ENCODE peak calls at places on chromosomes 1 and 21, in ten cellular contexts. One of them, this sample, is unnamed.

GRCh38 chr1:41780916-41781315 is 137.8 kb downstream of the HIVEP3 start:
- DNase-seq in epithelial cell of esophagus: no peak
- DNase-seq in EL: no peak
- DNase-seq in activated CD4-positive, alpha-beta T cell treated with anti-CD3 and anti-CD28 coated beads for 1 hour: no peak
- DNase-seq in BE2C: no peak
- DNase-seq in NCI-H1105 treated with DMSO at 0.1 percent for 48 hours: no peak
- DNase-seq in WTC11: no peak
- DNase-seq in fibroblast of lung: no peak
- DNase-seq in HTR-8/SVneo: no peak
- DNase-seq in T-helper 2 cell: no peak
- DNase-seq in this sample: no peak

GRCh38 chr1:154413177-154413576 is 8.0 kb downstream of the IL6R start:
- DNase-seq in epithelial cell of esophagus: no peak
- DNase-seq in fibroblast of lung: no peak
- DNase-seq in T-helper 2 cell: no peak
- DNase-seq in NCI-H1105 treated with DMSO at 0.1 percent for 48 hours: no peak
- DNase-seq in EL: no peak
- DNase-seq in activated CD4-positive, alpha-beta T cell treated with anti-CD3 and anti-CD28 coated beads for 1 hour: no peak
- DNase-seq in HTR-8/SVneo: no peak
- DNase-seq in WTC11: no peak
- DNase-seq in BE2C: no peak
- DNase-seq in this sample: no peak

GRCh38 chr1:109490029-109490933 is 3.6 kb upstream of the CYB561D1 start:
- DNase-seq in NCI-H1105 treated with DMSO at 0.1 percent for 48 hours: peak
- DNase-seq in activated CD4-positive, alpha-beta T cell treated with anti-CD3 and anti-CD28 coated beads for 1 hour: peak
- DNase-seq in EL: peak
- DNase-seq in T-helper 2 cell: peak
- DNase-seq in fibroblast of lung: peak
- DNase-seq in HTR-8/SVneo: peak
- DNase-seq in BE2C: peak
- DNase-seq in epithelial cell of esophagus: peak
- DNase-seq in WTC11: peak
- DNase-seq in this sample: peak

GRCh38 chr1:32895325-32896215 is 5.6 kb downstream of the TMEM54 start:
- DNase-seq in BE2C: no peak
- DNase-seq in EL: no peak
- DNase-seq in activated CD4-positive, alpha-beta T cell treated with anti-CD3 and anti-CD28 coated beads for 1 hour: no peak
- DNase-seq in fibroblast of lung: no peak
- DNase-seq in epithelial cell of esophagus: no peak
- DNase-seq in WTC11: no peak
- DNase-seq in T-helper 2 cell: no peak
- DNase-seq in HTR-8/SVneo: no peak
- DNase-seq in NCI-H1105 treated with DMSO at 0.1 percent for 48 hours: no peak
- DNase-seq in this sample: no peak

GRCh38 chr1:90850181-90850924 is 133.3 kb upstream of the BARHL2 start:
- DNase-seq in HTR-8/SVneo: no peak
- DNase-seq in T-helper 2 cell: no peak
- DNase-seq in WTC11: peak
- DNase-seq in activated CD4-positive, alpha-beta T cell treated with anti-CD3 and anti-CD28 coated beads for 1 hour: no peak
- DNase-seq in EL: peak
- DNase-seq in BE2C: no peak
- DNase-seq in fibroblast of lung: no peak
- DNase-seq in NCI-H1105 treated with DMSO at 0.1 percent for 48 hours: no peak
- DNase-seq in epithelial cell of esophagus: no peak
- DNase-seq in this sample: no peak

GRCh38 chr21:16418663-16419062 is 688.9 kb downstream of the USP25 start:
- DNase-seq in EL: no peak
- DNase-seq in fibroblast of lung: no peak
- DNase-seq in HTR-8/SVneo: no peak
- DNase-seq in BE2C: no peak
- DNase-seq in activated CD4-positive, alpha-beta T cell treated with anti-CD3 and anti-CD28 coated beads for 1 hour: no peak
- DNase-seq in epithelial cell of esophagus: no peak
- DNase-seq in WTC11: no peak
- DNase-seq in NCI-H1105 treated with DMSO at 0.1 percent for 48 hours: no peak
- DNase-seq in T-helper 2 cell: no peak
- DNase-seq in this sample: no peak

GRCh38 chr1:151050051-151050688 is 2.6 kb downstream of the C1orf56 start:
- DNase-seq in activated CD4-positive, alpha-beta T cell treated with anti-CD3 and anti-CD28 coated beads for 1 hour: no peak
- DNase-seq in T-helper 2 cell: no peak
- DNase-seq in HTR-8/SVneo: no peak
- DNase-seq in EL: no peak
- DNase-seq in BE2C: no peak
- DNase-seq in epithelial cell of esophagus: no peak
- DNase-seq in fibroblast of lung: no peak
- DNase-seq in NCI-H1105 treated with DMSO at 0.1 percent for 48 hours: no peak
- DNase-seq in WTC11: no peak
- DNase-seq in this sample: no peak

GRCh38 chr1:244205171-244205570 is 154.1 kb downstream of the ZBTB18 start:
- DNase-seq in WTC11: no peak
- DNase-seq in activated CD4-positive, alpha-beta T cell treated with anti-CD3 and anti-CD28 coated beads for 1 hour: no peak
- DNase-seq in epithelial cell of esophagus: no peak
- DNase-seq in NCI-H1105 treated with DMSO at 0.1 percent for 48 hours: no peak
- DNase-seq in fibroblast of lung: no peak
- DNase-seq in HTR-8/SVneo: no peak
- DNase-seq in EL: no peak
- DNase-seq in BE2C: no peak
- DNase-seq in T-helper 2 cell: no peak
- DNase-seq in this sample: no peak

GRCh38 chr1:53293123-53293522 is 34.7 kb downstream of the LRP8 start:
- DNase-seq in activated CD4-positive, alpha-beta T cell treated with anti-CD3 and anti-CD28 coated beads for 1 hour: no peak
- DNase-seq in T-helper 2 cell: no peak
- DNase-seq in HTR-8/SVneo: no peak
- DNase-seq in epithelial cell of esophagus: no peak
- DNase-seq in BE2C: no peak
- DNase-seq in EL: peak
- DNase-seq in fibroblast of lung: peak
- DNase-seq in WTC11: no peak
- DNase-seq in NCI-H1105 treated with DMSO at 0.1 percent for 48 hours: no peak
- DNase-seq in this sample: no peak

GRCh38 chr21:19899645-19900044 is 1098.6 kb upstream of the NCAM2 start:
- DNase-seq in BE2C: no peak
- DNase-seq in activated CD4-positive, alpha-beta T cell treated with anti-CD3 and anti-CD28 coated beads for 1 hour: no peak
- DNase-seq in WTC11: no peak
- DNase-seq in fibroblast of lung: no peak
- DNase-seq in HTR-8/SVneo: no peak
- DNase-seq in T-helper 2 cell: no peak
- DNase-seq in EL: no peak
- DNase-seq in epithelial cell of esophagus: no peak
- DNase-seq in NCI-H1105 treated with DMSO at 0.1 percent for 48 hours: peak
- DNase-seq in this sample: no peak

GRCh38 chr1:2274968-2275475 is 46.9 kb downstream of the SKI start:
- DNase-seq in NCI-H1105 treated with DMSO at 0.1 percent for 48 hours: no peak
- DNase-seq in HTR-8/SVneo: no peak
- DNase-seq in fibroblast of lung: no peak
- DNase-seq in BE2C: no peak
- DNase-seq in WTC11: no peak
- DNase-seq in epithelial cell of esophagus: no peak
- DNase-seq in EL: no peak
- DNase-seq in activated CD4-positive, alpha-beta T cell treated with anti-CD3 and anti-CD28 coated beads for 1 hour: no peak
- DNase-seq in T-helper 2 cell: no peak
- DNase-seq in this sample: no peak

GRCh38 chr1:5895446-5896406 is 96.5 kb downstream of the NPHP4 start:
- DNase-seq in activated CD4-positive, alpha-beta T cell treated with anti-CD3 and anti-CD28 coated beads for 1 hour: no peak
- DNase-seq in EL: no peak
- DNase-seq in BE2C: no peak
- DNase-seq in WTC11: no peak
- DNase-seq in epithelial cell of esophagus: no peak
- DNase-seq in T-helper 2 cell: no peak
- DNase-seq in HTR-8/SVneo: no peak
- DNase-seq in fibroblast of lung: no peak
- DNase-seq in NCI-H1105 treated with DMSO at 0.1 percent for 48 hours: no peak
- DNase-seq in this sample: no peak

GRCh38 chr1:109783436-109783835 is 19.7 kb upstream of the EPS8L3 start:
- DNase-seq in BE2C: no peak
- DNase-seq in T-helper 2 cell: no peak
- DNase-seq in NCI-H1105 treated with DMSO at 0.1 percent for 48 hours: no peak
- DNase-seq in epithelial cell of esophagus: peak
- DNase-seq in HTR-8/SVneo: peak
- DNase-seq in activated CD4-positive, alpha-beta T cell treated with anti-CD3 and anti-CD28 coated beads for 1 hour: no peak
- DNase-seq in fibroblast of lung: peak
- DNase-seq in EL: peak
- DNase-seq in WTC11: no peak
- DNase-seq in this sample: peak

GRCh38 chr1:164703415-164703814 is 144.4 kb downstream of the PBX1 start:
- DNase-seq in epithelial cell of esophagus: no peak
- DNase-seq in activated CD4-positive, alpha-beta T cell treated with anti-CD3 and anti-CD28 coated beads for 1 hour: no peak
- DNase-seq in NCI-H1105 treated with DMSO at 0.1 percent for 48 hours: no peak
- DNase-seq in HTR-8/SVneo: no peak
- DNase-seq in fibroblast of lung: no peak
- DNase-seq in T-helper 2 cell: no peak
- DNase-seq in WTC11: no peak
- DNase-seq in BE2C: no peak
- DNase-seq in EL: no peak
- DNase-seq in this sample: no peak

GRCh38 chr21:46667191-46667734 is 31.8 kb downstream of the PRMT2 start:
- DNase-seq in HTR-8/SVneo: peak
- DNase-seq in EL: peak
- DNase-seq in fibroblast of lung: no peak
- DNase-seq in T-helper 2 cell: no peak
- DNase-seq in WTC11: peak
- DNase-seq in BE2C: peak
- DNase-seq in activated CD4-positive, alpha-beta T cell treated with anti-CD3 and anti-CD28 coated beads for 1 hour: no peak
- DNase-seq in epithelial cell of esophagus: peak
- DNase-seq in NCI-H1105 treated with DMSO at 0.1 percent for 48 hours: peak
- DNase-seq in this sample: no peak

GRCh38 chr1:173255214-173255813 is 48.2 kb upstream of the TNFSF4 start:
- DNase-seq in fibroblast of lung: peak
- DNase-seq in BE2C: peak
- DNase-seq in EL: peak
- DNase-seq in HTR-8/SVneo: peak
- DNase-seq in NCI-H1105 treated with DMSO at 0.1 percent for 48 hours: peak
- DNase-seq in epithelial cell of esophagus: peak
- DNase-seq in activated CD4-positive, alpha-beta T cell treated with anti-CD3 and anti-CD28 coated beads for 1 hour: no peak
- DNase-seq in T-helper 2 cell: no peak
- DNase-seq in WTC11: peak
- DNase-seq in this sample: peak

GRCh38 chr21:29299906-29300546 is 1.3 kb downstream of the BACH1 start:
- DNase-seq in epithelial cell of esophagus: peak
- DNase-seq in WTC11: no peak
- DNase-seq in BE2C: peak
- DNase-seq in activated CD4-positive, alpha-beta T cell treated with anti-CD3 and anti-CD28 coated beads for 1 hour: peak
- DNase-seq in T-helper 2 cell: peak
- DNase-seq in NCI-H1105 treated with DMSO at 0.1 percent for 48 hours: peak
- DNase-seq in fibroblast of lung: peak
- DNase-seq in HTR-8/SVneo: peak
- DNase-seq in EL: peak
- DNase-seq in this sample: peak

GRCh38 chr1:119827010-119827409 is 15.8 kb upstream of the REG4 start:
- DNase-seq in WTC11: no peak
- DNase-seq in HTR-8/SVneo: no peak
- DNase-seq in fibroblast of lung: no peak
- DNase-seq in BE2C: no peak
- DNase-seq in activated CD4-positive, alpha-beta T cell treated with anti-CD3 and anti-CD28 coated beads for 1 hour: no peak
- DNase-seq in T-helper 2 cell: no peak
- DNase-seq in epithelial cell of esophagus: peak
- DNase-seq in EL: peak
- DNase-seq in NCI-H1105 treated with DMSO at 0.1 percent for 48 hours: peak
- DNase-seq in this sample: no peak

GRCh38 chr1:152959801-152960451 is 10.5 kb upstream of the SPRR4 start:
- DNase-seq in activated CD4-positive, alpha-beta T cell treated with anti-CD3 and anti-CD28 coated beads for 1 hour: no peak
- DNase-seq in WTC11: no peak
- DNase-seq in BE2C: no peak
- DNase-seq in T-helper 2 cell: no peak
- DNase-seq in NCI-H1105 treated with DMSO at 0.1 percent for 48 hours: no peak
- DNase-seq in HTR-8/SVneo: no peak
- DNase-seq in epithelial cell of esophagus: peak
- DNase-seq in fibroblast of lung: no peak
- DNase-seq in EL: no peak
- DNase-seq in this sample: no peak

GRCh38 chr1:180248731-180249681 is 18.9 kb downstream of the LHX4 start:
- DNase-seq in T-helper 2 cell: no peak
- DNase-seq in BE2C: peak
- DNase-seq in NCI-H1105 treated with DMSO at 0.1 percent for 48 hours: no peak
- DNase-seq in fibroblast of lung: no peak
- DNase-seq in HTR-8/SVneo: no peak
- DNase-seq in WTC11: peak
- DNase-seq in activated CD4-positive, alpha-beta T cell treated with anti-CD3 and anti-CD28 coated beads for 1 hour: no peak
- DNase-seq in EL: no peak
- DNase-seq in epithelial cell of esophagus: no peak
- DNase-seq in this sample: no peak

GRCh38 chr1:73463848-73464247 is 734.1 kb downstream of the LRRIQ3 start:
- DNase-seq in fibroblast of lung: no peak
- DNase-seq in WTC11: no peak
- DNase-seq in HTR-8/SVneo: no peak
- DNase-seq in BE2C: no peak
- DNase-seq in EL: no peak
- DNase-seq in NCI-H1105 treated with DMSO at 0.1 percent for 48 hours: no peak
- DNase-seq in epithelial cell of esophagus: no peak
- DNase-seq in T-helper 2 cell: no peak
- DNase-seq in activated CD4-positive, alpha-beta T cell treated with anti-CD3 and anti-CD28 coated beads for 1 hour: no peak
- DNase-seq in this sample: no peak

GRCh38 chr1:7007902-7008301 is 222.6 kb downstream of the CAMTA1 start:
- DNase-seq in WTC11: no peak
- DNase-seq in BE2C: no peak
- DNase-seq in activated CD4-positive, alpha-beta T cell treated with anti-CD3 and anti-CD28 coated beads for 1 hour: no peak
- DNase-seq in HTR-8/SVneo: no peak
- DNase-seq in fibroblast of lung: no peak
- DNase-seq in NCI-H1105 treated with DMSO at 0.1 percent for 48 hours: no peak
- DNase-seq in epithelial cell of esophagus: no peak
- DNase-seq in EL: no peak
- DNase-seq in T-helper 2 cell: no peak
- DNase-seq in this sample: no peak

GRCh38 chr21:37370152-37371040 is 3.8 kb downstream of the DYRK1A start:
- DNase-seq in EL: peak
- DNase-seq in fibroblast of lung: peak
- DNase-seq in epithelial cell of esophagus: peak
- DNase-seq in T-helper 2 cell: no peak
- DNase-seq in BE2C: no peak
- DNase-seq in HTR-8/SVneo: no peak
- DNase-seq in activated CD4-positive, alpha-beta T cell treated with anti-CD3 and anti-CD28 coated beads for 1 hour: no peak
- DNase-seq in WTC11: no peak
- DNase-seq in NCI-H1105 treated with DMSO at 0.1 percent for 48 hours: no peak
- DNase-seq in this sample: no peak

GRCh38 chr1:201023517-201023902 is at the start of gene KIF21B:
- DNase-seq in epithelial cell of esophagus: peak
- DNase-seq in HTR-8/SVneo: peak
- DNase-seq in NCI-H1105 treated with DMSO at 0.1 percent for 48 hours: peak
- DNase-seq in fibroblast of lung: peak
- DNase-seq in T-helper 2 cell: peak
- DNase-seq in BE2C: peak
- DNase-seq in WTC11: peak
- DNase-seq in activated CD4-positive, alpha-beta T cell treated with anti-CD3 and anti-CD28 coated beads for 1 hour: peak
- DNase-seq in EL: peak
- DNase-seq in this sample: no peak

GRCh38 chr1:29505537-29506220 is 269.4 kb downstream of the PTPRU start:
- DNase-seq in EL: no peak
- DNase-seq in WTC11: no peak
- DNase-seq in activated CD4-positive, alpha-beta T cell treated with anti-CD3 and anti-CD28 coated beads for 1 hour: no peak
- DNase-seq in fibroblast of lung: no peak
- DNase-seq in BE2C: no peak
- DNase-seq in HTR-8/SVneo: no peak
- DNase-seq in epithelial cell of esophagus: no peak
- DNase-seq in T-helper 2 cell: no peak
- DNase-seq in NCI-H1105 treated with DMSO at 0.1 percent for 48 hours: no peak
- DNase-seq in this sample: no peak

GRCh38 chr21:23811802-23812201 is 1795.5 kb downstream of the MRPL39 start:
- DNase-seq in fibroblast of lung: no peak
- DNase-seq in epithelial cell of esophagus: no peak
- DNase-seq in HTR-8/SVneo: no peak
- DNase-seq in activated CD4-positive, alpha-beta T cell treated with anti-CD3 and anti-CD28 coated beads for 1 hour: no peak
- DNase-seq in NCI-H1105 treated with DMSO at 0.1 percent for 48 hours: no peak
- DNase-seq in T-helper 2 cell: no peak
- DNase-seq in BE2C: no peak
- DNase-seq in WTC11: no peak
- DNase-seq in EL: no peak
- DNase-seq in this sample: no peak

GRCh38 chr1:184022651-184023050 is 14.9 kb downstream of the COLGALT2 start:
- DNase-seq in activated CD4-positive, alpha-beta T cell treated with anti-CD3 and anti-CD28 coated beads for 1 hour: no peak
- DNase-seq in NCI-H1105 treated with DMSO at 0.1 percent for 48 hours: no peak
- DNase-seq in fibroblast of lung: peak
- DNase-seq in HTR-8/SVneo: no peak
- DNase-seq in WTC11: no peak
- DNase-seq in T-helper 2 cell: no peak
- DNase-seq in EL: peak
- DNase-seq in epithelial cell of esophagus: no peak
- DNase-seq in BE2C: no peak
- DNase-seq in this sample: no peak

GRCh38 chr21:45791562-45792418 is 148.3 kb downstream of the PCBP3 start:
- DNase-seq in activated CD4-positive, alpha-beta T cell treated with anti-CD3 and anti-CD28 coated beads for 1 hour: no peak
- DNase-seq in WTC11: no peak
- DNase-seq in epithelial cell of esophagus: no peak
- DNase-seq in BE2C: no peak
- DNase-seq in HTR-8/SVneo: no peak
- DNase-seq in T-helper 2 cell: no peak
- DNase-seq in fibroblast of lung: no peak
- DNase-seq in NCI-H1105 treated with DMSO at 0.1 percent for 48 hours: no peak
- DNase-seq in EL: no peak
- DNase-seq in this sample: no peak